ENCODE peak calls at places on chromosomes 6 and 20, in five cellular contexts. J is activated T-helper 1 cell treated with Interleukin-2 at 50 U/mL for 16 hours; A is stimulated activated naive CD4-positive, alpha-beta T cell; K is HCEC 1CT; Y is tibial artery. T is an unnamed sample.

GRCh38 chr6:1626481-1626880 is 16.8 kb downstream of the FOXC1 start:
- DNase-seq in J (no peak), A (no peak), K (no peak), Y (no peak), T (no peak)

GRCh38 chr6:154841109-154841508 is 107.9 kb downstream of the SCAF8 start:
- DNase-seq in J (no peak), A (no peak), K (no peak), Y (no peak), T (no peak)

GRCh38 chr6:37622639-37623038 is 75.0 kb downstream of the MDGA1 start:
- DNase-seq in J (no peak), A (no peak), K (no peak), Y (no peak), T (no peak)

GRCh38 chr6:17015144-17015543 is 86.7 kb upstream of the STMND1 start:
- DNase-seq in J (no peak), A (no peak), K (peak), Y (no peak), T (no peak)

GRCh38 chr20:51266353-51266752 is 243.4 kb upstream of the KCNG1 start:
- DNase-seq in J (no peak), A (no peak), K (no peak), Y (no peak), T (no peak)

GRCh38 chr20:62311150-62311549 is 8.4 kb downstream of the ADRM1 start:
- DNase-seq in J (no peak), A (no peak), K (no peak), Y (no peak), T (no peak)

GRCh38 chr20:3663031-3663701 is at the start of gene GFRA4:
- DNase-seq in J (no peak), A (no peak), K (no peak), Y (peak), T (no peak)

GRCh38 chr6:142349215-142349823 is 47.5 kb downstream of the ADGRG6 start:
- DNase-seq in J (no peak), A (no peak), K (no peak), Y (no peak), T (no peak)

GRCh38 chr6:114167583-114168576 is 174.9 kb downstream of the HS3ST5 start:
- DNase-seq in J (no peak), A (no peak), K (no peak), Y (no peak), T (no peak)

GRCh38 chr6:22082278-22082677 is 214.6 kb downstream of the PRL start:
- DNase-seq in J (no peak), A (no peak), K (no peak), Y (no peak), T (no peak)

GRCh38 chr6:12010635-12011275 is 1.4 kb upstream of the HIVEP1 start:
- DNase-seq in J (no peak), A (peak), K (peak), Y (peak), T (peak)

GRCh38 chr20:828987-829386 is 4.5 kb upstream of the FAM110A start:
- DNase-seq in J (no peak), A (no peak), K (no peak), Y (peak), T (peak)

GRCh38 chr6:154797857-154798256 is 64.6 kb downstream of the SCAF8 start:
- DNase-seq in J (no peak), A (no peak), K (no peak), Y (no peak), T (no peak)

GRCh38 chr6:168150551-168151444 is 71.8 kb upstream of the FRMD1 start:
- DNase-seq in J (no peak), A (no peak), K (no peak), Y (peak), T (no peak)

GRCh38 chr6:10305740-10306423 is 109.0 kb downstream of the TFAP2A start:
- DNase-seq in J (no peak), A (no peak), K (no peak), Y (no peak), T (no peak)

GRCh38 chr6:128135325-128135724 is 234.5 kb upstream of the THEMIS start:
- DNase-seq in J (no peak), A (no peak), K (no peak), Y (no peak), T (no peak)

GRCh38 chr6:137223370-137224131 is 4.4 kb upstream of the IFNGR1 start:
- DNase-seq in J (no peak), A (no peak), K (no peak), Y (peak), T (peak)

GRCh38 chr6:89797317-89797716 is 22.3 kb downstream of the MDN1 start:
- DNase-seq in J (no peak), A (no peak), K (peak), Y (no peak), T (no peak)

GRCh38 chr20:24572140-24572539 is 102.7 kb downstream of the SYNDIG1 start:
- DNase-seq in J (no peak), A (no peak), K (no peak), Y (no peak), T (no peak)

GRCh38 chr6:11241793-11242201 is 9.3 kb upstream of the NEDD9 start:
- DNase-seq in J (no peak), A (no peak), K (peak), Y (peak), T (no peak)

GRCh38 chr20:47781631-47782030 is 3.6 kb downstream of the SULF2 start:
- DNase-seq in J (no peak), A (no peak), K (no peak), Y (no peak), T (no peak)

GRCh38 chr6:145012039-145012662 is 723.2 kb downstream of the EPM2A start:
- DNase-seq in J (no peak), A (no peak), K (peak), Y (no peak), T (no peak)

GRCh38 chr6:10837009-10837691 is 1.2 kb downstream of the MAK start:
- DNase-seq in J (no peak), A (peak), K (peak), Y (no peak), T (no peak)

GRCh38 chr20:50516180-50516934 is 6.2 kb downstream of the PTPN1 start:
- DNase-seq in J (no peak), A (no peak), K (no peak), Y (no peak), T (peak)

GRCh38 chr6:20211941-20212391 is 303 bp downstream of the MBOAT1 start:
- DNase-seq in J (no peak), A (peak), K (no peak), Y (no peak), T (no peak)

GRCh38 chr20:31606928-31607639 is 2.0 kb downstream of the ID1 start:
- DNase-seq in J (no peak), A (no peak), K (peak), Y (no peak), T (no peak)

GRCh38 chr20:63496404-63497120 is 2.3 kb downstream of the EEF1A2 start:
- DNase-seq in J (no peak), A (no peak), K (no peak), Y (no peak), T (no peak)

GRCh38 chr6:119742188-119742803 is 392.7 kb upstream of the MAN1A1 start:
- DNase-seq in J (peak), A (peak), K (peak), Y (peak), T (no peak)

GRCh38 chr6:168007592-168008338 is 10.3 kb downstream of the KIF25 start:
- DNase-seq in J (no peak), A (no peak), K (peak), Y (no peak), T (peak)

GRCh38 chr6:15352884-15353283 is 107.0 kb downstream of the JARID2 start:
- DNase-seq in J (no peak), A (no peak), K (peak), Y (no peak), T (no peak)

GRCh38 chr6:34324738-34325444 is 67.6 kb downstream of the NUDT3 start:
- DNase-seq in J (no peak), A (no peak), K (no peak), Y (peak), T (no peak)

GRCh38 chr6:97215157-97215769 is 67.8 kb downstream of the MMS22L start:
- DNase-seq in J (no peak), A (no peak), K (peak), Y (no peak), T (no peak)

GRCh38 chr6:127266178-127266891 is at the start of gene RNF146:
- DNase-seq in J (peak), A (peak), K (peak), Y (peak), T (peak)

GRCh38 chr6:121865811-121866210 is 430.4 kb downstream of the GJA1 start:
- DNase-seq in J (no peak), A (no peak), K (no peak), Y (no peak), T (no peak)

GRCh38 chr20:35091808-35092523 is 641 bp downstream of the TRPC4AP start:
- DNase-seq in J (no peak), A (no peak), K (no peak), Y (no peak), T (no peak)

GRCh38 chr6:971981-972640 is 279.2 kb upstream of the EXOC2 start:
- DNase-seq in J (no peak), A (no peak), K (no peak), Y (no peak), T (no peak)

GRCh38 chr6:138512615-138513014 is 13.3 kb upstream of the NHSL1 start:
- DNase-seq in J (no peak), A (no peak), K (no peak), Y (no peak), T (no peak)

GRCh38 chr20:63829943-63830820 is 882 bp downstream of the ZBTB46 start:
- DNase-seq in J (no peak), A (no peak), K (peak), Y (no peak), T (no peak)

T was measured in GF-D8.